ENCODE peak calls at places on chromosomes 12 and 14, in nine cellular contexts. F, U, X, C, N, Q, G, M and H are unnamed samples.

GRCh38 chr12:34290191-34290995 is 268.1 kb downstream of the ALG10 start:
- DNase-seq in F (no peak), U (no peak), X (no peak), C (no peak), N (no peak), Q (no peak), G (no peak), M (no peak), H (no peak)

GRCh38 chr14:73748858-73749357 is 34.7 kb upstream of the PNMA1 start:
- DNase-seq in F (no peak), U (no peak), X (no peak), C (no peak), N (no peak), Q (no peak), G (no peak), M (no peak), H (no peak)

GRCh38 chr12:97545804-97546203 is 83.2 kb downstream of the RMST start:
- DNase-seq in F (no peak), U (no peak), X (no peak), C (no peak), N (no peak), Q (no peak), G (no peak), M (no peak), H (no peak)

GRCh38 chr14:91830777-91831176 is 36.6 kb downstream of the TC2N start:
- DNase-seq in F (no peak), U (peak), X (peak), C (no peak), N (no peak), Q (no peak), G (peak), M (no peak), H (no peak)

GRCh38 chr12:53849113-53849512 is 89.5 kb upstream of the HOXC13 start:
- DNase-seq in F (no peak), U (no peak), X (no peak), C (no peak), N (no peak), Q (no peak), G (no peak), M (no peak), H (no peak)

GRCh38 chr14:37588956-37589737 is 5.9 kb downstream of the FOXA1 start:
- DNase-seq in F (no peak), U (no peak), X (no peak), C (no peak), N (no peak), Q (no peak), G (peak), M (no peak), H (no peak)

GRCh38 chr14:65850429-65851145 is 438.1 kb downstream of the FUT8 start:
- DNase-seq in F (no peak), U (no peak), X (no peak), C (no peak), N (no peak), Q (no peak), G (no peak), M (no peak), H (no peak)

GRCh38 chr14:85564841-85565527 is 35.0 kb downstream of the FLRT2 start:
- DNase-seq in F (no peak), U (no peak), X (no peak), C (no peak), N (no peak), Q (no peak), G (no peak), M (no peak), H (peak)

GRCh38 chr12:46944104-46944503 is 118.3 kb upstream of the SLC38A4 start:
- DNase-seq in F (peak), U (no peak), X (no peak), C (no peak), N (no peak), Q (no peak), G (no peak), M (no peak), H (peak)

GRCh38 chr12:102023343-102023930 is 38.4 kb downstream of the WASHC3 start:
- DNase-seq in F (peak), U (no peak), X (no peak), C (no peak), N (no peak), Q (peak), G (no peak), M (no peak), H (peak)

GRCh38 chr12:915090-915489 is 34.4 kb downstream of the RAD52 start:
- DNase-seq in F (no peak), U (no peak), X (no peak), C (no peak), N (no peak), Q (no peak), G (no peak), M (no peak), H (no peak)

GRCh38 chr12:124507188-124508109 is 60.0 kb downstream of the NCOR2 start:
- DNase-seq in F (peak), U (no peak), X (no peak), C (no peak), N (no peak), Q (no peak), G (no peak), M (peak), H (peak)

GRCh38 chr14:55271572-55272414 is 572 bp downstream of the FBXO34 start:
- DNase-seq in F (peak), U (peak), X (no peak), C (peak), N (peak), Q (no peak), G (peak), M (peak), H (peak)

GRCh38 chr12:75404231-75404630 is 13.3 kb downstream of the GLIPR1L2 start:
- DNase-seq in F (no peak), U (no peak), X (no peak), C (no peak), N (no peak), Q (no peak), G (no peak), M (no peak), H (no peak)

GRCh38 chr14:93146119-93146518 is 30.4 kb upstream of the ITPK1 start:
- DNase-seq in F (no peak), U (no peak), X (no peak), C (no peak), N (peak), Q (no peak), G (no peak), M (peak), H (no peak)

GRCh38 chr14:104844306-104845032 is 20.6 kb upstream of the CEP170B start:
- DNase-seq in F (no peak), U (no peak), X (no peak), C (no peak), N (no peak), Q (no peak), G (no peak), M (peak), H (no peak)

GRCh38 chr14:73014105-73014504 is 12.8 kb downstream of the ZFYVE1 start:
- DNase-seq in F (peak), U (no peak), X (peak), C (no peak), N (peak), Q (no peak), G (no peak), M (no peak), H (peak)

GRCh38 chr12:4681732-4682131 is 32.8 kb downstream of the NDUFA9 start:
- DNase-seq in F (no peak), U (no peak), X (no peak), C (no peak), N (no peak), Q (no peak), G (no peak), M (no peak), H (no peak)

GRCh38 chr12:45543887-45544286 is 185.6 kb upstream of the ARID2 start:
- DNase-seq in F (peak), U (peak), X (peak), C (peak), N (peak), Q (peak), G (peak), M (no peak), H (peak)

GRCh38 chr12:93322784-93323183 is 54.9 kb upstream of the NUDT4 start:
- DNase-seq in F (no peak), U (no peak), X (no peak), C (no peak), N (no peak), Q (no peak), G (peak), M (no peak), H (no peak)

GRCh38 chr12:57160021-57160420 is 12.6 kb upstream of the LRP1-AS start:
- DNase-seq in F (no peak), U (no peak), X (no peak), C (no peak), N (no peak), Q (no peak), G (no peak), M (no peak), H (no peak)
- H3K4me3 ChIP-seq in F (no peak), U (no peak), X (no peak), C (no peak), N (no peak), Q (no peak), G (no peak), M (no peak), H (no peak)

DNA sequence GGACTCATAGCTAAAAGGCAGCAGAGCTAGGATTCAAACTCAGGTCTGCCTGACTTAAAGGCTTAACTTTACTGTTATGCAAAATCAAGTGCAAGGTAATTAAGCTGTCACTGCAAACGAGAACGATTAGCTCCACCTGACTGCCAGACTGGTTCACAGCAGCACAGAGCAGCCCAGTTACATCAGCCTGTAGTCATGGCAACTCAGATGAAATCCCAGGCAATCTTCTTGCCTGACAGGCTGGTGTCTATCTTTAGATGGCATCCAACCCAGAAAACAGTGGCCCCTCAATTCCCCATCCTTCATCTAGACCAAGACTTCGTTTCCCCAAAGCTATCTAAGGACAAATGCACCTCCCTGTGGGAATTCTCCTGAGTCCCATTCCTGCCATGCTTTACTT is 77.3 kb upstream of the ACTN1 start:
- DNase-seq in F (no peak), U (no peak), X (no peak), C (peak), N (no peak), Q (no peak), G (no peak), M (no peak), H (peak)
- TF ChIP-seq CTCF in F (no peak), U (no peak), X (no peak), C (peak), N (no peak), Q (no peak), G (no peak), M (no peak), H (no peak)

DNA sequence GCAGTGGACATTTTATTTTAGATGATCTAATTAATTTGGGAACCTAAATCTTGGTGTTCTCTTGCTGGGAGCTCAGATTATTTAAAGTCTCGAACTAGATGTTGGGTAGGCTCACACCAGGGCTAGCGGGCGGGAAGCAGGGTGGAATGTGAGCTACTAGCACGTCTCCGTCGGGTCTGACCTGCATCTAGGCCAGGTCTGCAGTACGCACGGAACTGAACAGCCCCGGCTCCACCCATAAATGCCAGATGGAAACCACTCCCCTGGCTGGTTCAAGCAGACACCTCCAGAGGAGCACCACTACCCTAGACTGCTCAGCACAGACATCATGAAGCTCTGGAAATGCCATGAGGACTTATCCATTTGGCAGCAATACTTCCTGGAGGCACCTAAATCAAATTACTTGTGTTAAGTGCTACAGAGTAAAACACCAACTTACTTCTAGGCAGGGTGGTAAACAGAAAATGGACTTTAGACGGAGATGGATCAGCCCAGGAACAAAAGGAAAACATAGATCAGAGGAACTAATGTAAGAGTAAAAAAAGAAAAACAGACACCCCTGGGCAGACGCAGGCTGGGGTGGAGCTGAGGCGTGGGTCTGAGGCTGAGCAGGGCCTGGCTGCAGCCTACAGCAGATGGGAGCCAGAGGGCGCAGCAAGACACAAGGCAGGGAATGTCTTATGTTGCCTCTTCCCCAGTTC is 10.2 kb downstream of the ZNF605 start:
- DNase-seq in F (no peak), U (no peak), X (no peak), C (no peak), N (no peak), Q (no peak), G (no peak), M (no peak), H (no peak)
- H3K4me3 ChIP-seq in F (no peak), U (no peak), X (no peak), C (no peak), N (no peak), Q (no peak), G (no peak), M (no peak), H (no peak)

DNA sequence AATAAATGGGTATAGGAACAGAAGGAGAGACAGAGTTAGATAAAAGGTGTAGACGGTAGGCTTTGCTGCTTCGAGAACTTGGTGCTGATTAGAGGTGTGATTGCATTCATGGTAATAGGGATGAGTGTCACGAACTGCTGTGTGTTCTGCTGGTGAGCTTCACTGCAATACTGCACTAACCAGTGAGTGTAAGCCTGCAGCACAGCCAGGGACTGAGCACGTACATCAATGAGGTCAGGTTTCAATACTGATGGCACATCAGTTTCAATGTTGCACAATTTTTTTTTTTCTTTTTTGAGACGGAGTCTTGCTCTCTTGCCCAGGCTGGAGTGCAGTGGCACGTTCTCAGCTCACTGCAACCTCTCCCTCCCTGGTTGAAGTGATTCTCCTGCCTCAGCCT is 24.9 kb upstream of the EDDM3A start:
- DNase-seq in F (no peak), U (no peak), X (no peak), C (no peak), N (no peak), Q (no peak), G (no peak), M (no peak), H (no peak)
- TF ChIP-seq CTCF in F (no peak), U (no peak), X (no peak), C (no peak), N (no peak), Q (no peak), G (no peak), M (no peak), H (no peak)

GRCh38 chr12:112406519-112407488 is 2.6 kb downstream of the RPL6 start:
- DNase-seq in F (no peak), U (no peak), X (no peak), C (no peak), N (no peak), Q (no peak), G (no peak), M (no peak), H (no peak)
- H3K4me3 ChIP-seq in F (no peak), U (no peak), X (peak), C (no peak), N (peak), Q (peak), G (no peak), M (no peak), H (peak)

DNA sequence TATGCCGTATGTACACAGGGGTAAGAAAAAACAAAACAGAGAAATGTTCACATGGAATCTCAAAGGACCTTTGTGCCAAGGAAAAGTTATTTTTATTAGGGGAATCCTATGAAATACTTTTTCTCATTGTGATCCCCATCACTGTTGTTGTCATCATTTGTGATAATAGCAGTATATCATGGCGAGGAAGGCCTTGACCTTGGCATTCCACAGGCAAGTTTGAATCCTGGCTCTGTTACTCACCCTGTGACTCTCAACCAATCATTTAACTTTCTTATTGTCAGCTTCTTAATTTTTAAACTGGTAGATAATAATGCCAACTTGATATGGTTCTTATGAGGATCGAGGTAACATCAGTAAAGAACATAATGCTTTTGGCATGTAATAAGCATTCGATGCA is 142.2 kb upstream of the DDHD1 start:
- DNase-seq in F (no peak), U (no peak), X (no peak), C (no peak), N (no peak), Q (no peak), G (no peak), M (no peak), H (no peak)
- TF ChIP-seq CTCF in F (no peak), U (no peak), X (no peak), C (no peak), N (no peak), Q (no peak), G (no peak), M (no peak), H (no peak)

GRCh38 chr12:120722784-120723183 is 2.8 kb upstream of the ACADS start:
- DNase-seq in F (no peak), U (no peak), X (no peak), C (no peak), N (no peak), Q (no peak), G (no peak), M (no peak), H (no peak)

GRCh38 chr12:120719496-120720233 is 6.0 kb upstream of the ACADS start:
- DNase-seq in F (peak), U (no peak), X (no peak), C (no peak), N (no peak), Q (no peak), G (peak), M (no peak), H (no peak)

GRCh38 chr12:120720234-120720968 is 5.2 kb upstream of the ACADS start:
- DNase-seq in F (peak), U (no peak), X (no peak), C (no peak), N (no peak), Q (peak), G (peak), M (no peak), H (peak)

GRCh38 chr12:120720972-120721801 is 4.4 kb upstream of the ACADS start:
- DNase-seq in F (no peak), U (no peak), X (no peak), C (no peak), N (no peak), Q (no peak), G (no peak), M (no peak), H (no peak)

GRCh38 chr12:120721866-120722265 is 3.8 kb upstream of the ACADS start:
- DNase-seq in F (no peak), U (no peak), X (no peak), C (no peak), N (no peak), Q (no peak), G (no peak), M (no peak), H (no peak)
- H3K4me3 ChIP-seq in F (no peak), U (no peak), X (no peak), C (no peak), N (no peak), Q (no peak), G (no peak), M (no peak), H (no peak)

GRCh38 chr14:64465856-64466554 is 706 bp downstream of the AKAP5 start:
- DNase-seq in F (peak), U (peak), X (no peak), C (peak), N (no peak), Q (peak), G (peak), M (no peak), H (peak)
- TF ChIP-seq CTCF in F (peak), U (no peak), X (no peak), C (no peak), N (no peak), Q (peak), G (no peak), M (no peak), H (peak)